ENCODE peak calls at places on chromosomes 7 and 10, in five cellular contexts. E is HFFc6, S is left lung, K is fibroblast of lung, Q is WTC11. C is an unnamed sample.

GRCh38 chr7:80498481-80499349 is 13.1 kb downstream of the GNAT3 start:
- DNase-seq in E (peak; percentile 51), S (no peak), K (peak; percentile 53), Q (no peak), C (no peak)

GRCh38 chr10:92438220-92438619 is 135.7 kb downstream of the IDE start:
- DNase-seq in E (no peak), S (no peak), K (no peak), Q (no peak), C (no peak)

GRCh38 chr7:75756340-75757297 is 15.4 kb downstream of the CCL26 start:
- DNase-seq in E (no peak), S (no peak), K (peak; percentile 24), Q (peak; percentile 39), C (no peak)

GRCh38 chr7:155368894-155369600 is 71.4 kb downstream of the INSIG1 start:
- DNase-seq in E (no peak), S (no peak), K (no peak), Q (no peak), C (no peak)

GRCh38 chr10:7567896-7568295 is 98.9 kb downstream of the ITIH5 start:
- DNase-seq in E (no peak), S (no peak), K (no peak), Q (no peak), C (peak; percentile 46)

GRCh38 chr7:140719711-140720110 is 23.2 kb downstream of the NDUFB2 start:
- DNase-seq in E (no peak), S (no peak), K (peak; percentile 30), Q (no peak), C (no peak)

GRCh38 chr10:132554991-132555647 is 17.5 kb downstream of the INPP5A start:
- DNase-seq in E (no peak), S (peak; percentile 63), K (no peak), Q (no peak), C (no peak)

GRCh38 chr7:145106001-145106400 is 270.1 kb upstream of the TPK1 start:
- DNase-seq in E (no peak), S (no peak), K (no peak), Q (no peak), C (no peak)

GRCh38 chr7:27606270-27607209 is 56.1 kb downstream of the HIBADH start:
- DNase-seq in E (peak; percentile 87), S (no peak), K (peak; percentile 86), Q (no peak), C (no peak)

GRCh38 chr10:127935115-127935561 is 28.2 kb downstream of the PTPRE start:
- DNase-seq in E (no peak), S (no peak), K (peak; percentile 72), Q (no peak), C (peak; percentile 29)

GRCh38 chr10:11446895-11447294 is 164.6 kb downstream of the USP6NL start:
- DNase-seq in E (no peak), S (no peak), K (no peak), Q (no peak), C (no peak)

GRCh38 chr10:69742928-69743602 is 58.6 kb upstream of the COL13A1 start:
- DNase-seq in E (no peak), S (no peak), K (peak; percentile 10), Q (peak; percentile 79), C (no peak)

GRCh38 chr7:25360471-25360870 is 132.2 kb upstream of the NPVF start:
- DNase-seq in E (no peak), S (no peak), K (no peak), Q (no peak), C (no peak)

GRCh38 chr7:732094-732541 is 5.0 kb upstream of the PRKAR1B start:
- DNase-seq in E (no peak), S (peak; percentile 47), K (peak; percentile 38), Q (peak; percentile 54), C (no peak)

GRCh38 chr10:63738410-63738809 is 217.2 kb downstream of the REEP3 start:
- DNase-seq in E (peak; percentile 28), S (no peak), K (peak; percentile 68), Q (no peak), C (no peak)

GRCh38 chr10:119250641-119251314 is 43.4 kb downstream of the GRK5 start:
- DNase-seq in E (peak; percentile 80), S (no peak), K (peak; percentile 95), Q (no peak), C (peak; percentile 83)

GRCh38 chr10:101512741-101513140 is 75.3 kb downstream of the POLL start:
- DNase-seq in E (peak; percentile 23), S (no peak), K (peak; percentile 64), Q (no peak), C (no peak)

GRCh38 chr7:156566812-156567549 is 73.6 kb upstream of the RNF32 start:
- DNase-seq in E (no peak), S (no peak), K (no peak), Q (no peak), C (no peak)

GRCh38 chr7:50626286-50626685 is 61.1 kb upstream of the DDC start:
- DNase-seq in E (no peak), S (no peak), K (no peak), Q (no peak), C (no peak)

GRCh38 chr7:50628469-50629084 is 63.4 kb upstream of the DDC start:
- DNase-seq in E (no peak), S (no peak), K (no peak), Q (peak; percentile 53), C (no peak)

GRCh38 chr7:50629238-50629901 is 64.2 kb upstream of the DDC start:
- DNase-seq in E (no peak), S (no peak), K (no peak), Q (no peak), C (no peak)

GRCh38 chr7:50626971-50627370 is 61.8 kb upstream of the DDC start:
- DNase-seq in E (no peak), S (no peak), K (no peak), Q (no peak), C (no peak)

GRCh38 chr7:50627824-50628361 is 62.7 kb upstream of the DDC start:
- DNase-seq in E (no peak), S (no peak), K (no peak), Q (no peak), C (no peak)
- TF ChIP-seq CTCF in E (no peak), S (no peak), K (no peak), Q (no peak), C (no peak)

DNA sequence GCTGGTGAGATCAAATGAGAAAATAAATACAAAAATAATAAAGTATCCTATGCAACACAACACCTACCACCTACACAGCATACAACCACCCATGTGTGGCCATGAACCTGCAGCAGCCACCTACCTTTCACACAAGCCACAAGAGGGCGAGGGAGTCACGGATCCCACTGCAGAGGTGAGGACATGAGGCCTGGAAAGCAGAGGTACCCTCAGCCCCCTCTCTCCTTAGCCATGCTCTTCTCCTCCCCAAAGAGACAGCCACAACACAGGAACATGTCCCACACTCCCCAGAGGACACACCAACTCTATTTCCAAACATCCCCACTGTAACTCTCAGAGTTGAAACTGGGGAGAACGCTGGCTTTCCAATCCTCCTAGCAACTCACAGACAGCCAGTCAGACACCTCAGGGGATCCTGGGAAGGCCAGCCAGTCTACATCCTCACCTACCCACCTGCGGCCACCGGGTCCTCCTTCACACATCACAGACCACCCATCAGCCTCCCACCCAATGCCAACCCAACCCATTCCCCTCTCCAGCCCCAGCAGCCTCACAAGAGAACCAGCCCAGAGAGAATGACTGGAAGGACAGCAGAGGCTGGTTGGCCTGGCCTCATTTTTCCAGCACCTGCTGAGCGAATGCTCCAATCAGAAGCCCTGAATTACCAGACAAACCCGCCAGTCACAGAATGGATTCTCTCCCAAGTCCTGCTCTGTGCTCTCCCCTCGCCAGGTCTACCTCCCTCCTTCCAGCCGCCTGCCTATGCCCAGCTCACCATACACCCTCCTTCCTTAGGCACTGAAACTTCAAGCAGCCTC is 18.4 kb downstream of the DLG5 start:
- DNase-seq in E (no peak), S (no peak), K (no peak), Q (peak; percentile 57), C (no peak)
- TF ChIP-seq CTCF in E (no peak), S (no peak), K (no peak), Q (no peak), C (no peak)

GRCh38 chr10:122154034-122154732 is 116.9 kb upstream of the BTBD16 start:
- DNase-seq in E (peak; percentile 16), S (no peak), K (no peak), Q (no peak), C (no peak)

GRCh38 chr10:122157451-122157850 is 113.6 kb upstream of the BTBD16 start:
- DNase-seq in E (no peak), S (no peak), K (peak; percentile 29), Q (no peak), C (no peak)

GRCh38 chr10:122152544-122152943 is 118.6 kb upstream of the BTBD16 start:
- DNase-seq in E (peak; percentile 60), S (no peak), K (peak; percentile 67), Q (no peak), C (peak; percentile 78)

GRCh38 chr10:122158362-122158761 is 112.7 kb upstream of the BTBD16 start:
- DNase-seq in E (no peak), S (no peak), K (no peak), Q (no peak), C (no peak)

GRCh38 chr10:122154733-122155366 is 116.2 kb upstream of the BTBD16 start:
- DNase-seq in E (peak; percentile 33), S (no peak), K (peak; percentile 76), Q (peak; percentile 58), C (peak; percentile 59)
- TF ChIP-seq CTCF in E (peak; percentile 43), S (no peak), K (no peak), Q (no peak), C (no peak)

GRCh38 chr10:124496150-124496549 is 34.5 kb downstream of the LHPP start:
- DNase-seq in E (no peak), S (no peak), K (no peak), Q (no peak), C (no peak)

GRCh38 chr10:124495176-124495575 is 33.6 kb downstream of the LHPP start:
- DNase-seq in E (no peak), S (no peak), K (no peak), Q (no peak), C (no peak)

GRCh38 chr10:124495725-124496124 is 34.1 kb downstream of the LHPP start:
- DNase-seq in E (no peak), S (no peak), K (no peak), Q (no peak), C (no peak)

GRCh38 chr10:124493191-124493936 is 31.7 kb downstream of the LHPP start:
- DNase-seq in E (no peak), S (no peak), K (no peak), Q (no peak), C (no peak)

GRCh38 chr10:124494050-124494807 is 32.6 kb downstream of the LHPP start:
- DNase-seq in E (no peak), S (peak; percentile 46), K (no peak), Q (no peak), C (no peak)
- TF ChIP-seq CTCF in E (no peak), S (no peak), K (no peak), Q (no peak), C (no peak)

C was measured in AG09319.